ENCODE peak calls at places on chromosome 14, in seven cellular contexts. W is Calu3, H is cardiac muscle cell, O is AG09309, M is coronary artery, K is foreskin fibroblast, R is fibroblast of villous mesenchyme. I is an unnamed sample.

GRCh38 chr14:92933481-92933880 is 10.5 kb downstream of the CHGA start:
- DNase-seq in H (no peak), M (no peak), R (no peak), K (no peak), W (no peak), O (no peak), I (no peak)

GRCh38 chr14:64625363-64626232 is 75.8 kb downstream of the PPP1R36 start:
- DNase-seq in H (no peak), R (no peak), O (no peak), K (no peak), W (no peak), M (no peak), I (no peak)

GRCh38 chr14:24726480-24726879 is 92.5 kb upstream of the GZMB start:
- DNase-seq in W (no peak), H (no peak), R (no peak), M (no peak), O (no peak), K (no peak), I (no peak)

GRCh38 chr14:76574416-76574815 is 186.9 kb upstream of the VASH1 start:
- DNase-seq in R (no peak), O (no peak), H (no peak), M (no peak), K (no peak), W (no peak), I (no peak)

GRCh38 chr14:81206115-81206514 is 14.6 kb downstream of the GTF2A1 start:
- DNase-seq in K (no peak), O (no peak), R (no peak), W (no peak), H (no peak), M (no peak), I (no peak)

GRCh38 chr14:98868846-98869245 is 403.2 kb downstream of the BCL11B start:
- DNase-seq in M (no peak), H (peak), R (no peak), K (no peak), O (no peak), W (no peak), I (no peak)

GRCh38 chr14:106021832-106022231 is 495.4 kb downstream of the TMEM121 start:
- DNase-seq in H (no peak), K (no peak), W (no peak), R (no peak), O (no peak), M (no peak), I (no peak)

GRCh38 chr14:73800970-73801515 is 50.6 kb upstream of the PTGR2 start:
- DNase-seq in H (no peak), W (no peak), R (no peak), M (no peak), K (no peak), O (no peak), I (no peak)

GRCh38 chr14:61643546-61643945 is 51.8 kb upstream of the HIF1A start:
- DNase-seq in M (no peak), O (no peak), K (peak), W (no peak), R (peak), H (no peak), I (no peak)

GRCh38 chr14:68464716-68465115 is 328.2 kb downstream of the ZFP36L1 start:
- DNase-seq in H (no peak), O (no peak), R (no peak), W (no peak), K (peak), M (no peak), I (no peak)

GRCh38 chr14:50363734-50364113 is 33.0 kb downstream of the CDKL1 start:
- DNase-seq in R (peak), H (no peak), O (no peak), M (no peak), K (peak), W (no peak), I (no peak)

GRCh38 chr14:92954933-92955332 is 32.0 kb downstream of the CHGA start:
- DNase-seq in H (no peak), K (no peak), W (no peak), O (no peak), R (no peak), M (no peak), I (no peak)

GRCh38 chr14:75427126-75427481 is 718 bp upstream of the JDP2 start:
- DNase-seq in H (no peak), M (no peak), R (no peak), O (no peak), W (no peak), K (no peak), I (no peak)

GRCh38 chr14:75428230-75429104 is 645 bp downstream of the JDP2 start:
- DNase-seq in H (peak), K (no peak), R (no peak), O (no peak), W (peak), M (no peak), I (no peak)

GRCh38 chr14:75426332-75427125 is 1.3 kb upstream of the JDP2 start:
- DNase-seq in M (no peak), K (no peak), W (no peak), R (no peak), H (no peak), O (no peak), I (no peak)

GRCh38 chr14:75429562-75429961 is 1.7 kb downstream of the JDP2 start:
- DNase-seq in K (no peak), H (no peak), R (no peak), O (no peak), W (no peak), M (peak), I (no peak)

GRCh38 chr14:75427482-75428229 is at the start of gene JDP2:
- DNase-seq in M (peak), R (peak), O (peak), H (peak), W (peak), K (peak), I (peak)
- TF ChIP-seq CTCF in M (peak), R (peak), O (peak), H (no peak), W (no peak), K (no peak), I (no peak)

GRCh38 chr14:104723651-104724406 is at the start of gene ADSS1:
- DNase-seq in O (no peak), R (peak), K (no peak), M (no peak), H (peak), W (peak), I (no peak)
- TF ChIP-seq CTCF in O (peak), R (peak), K (peak), M (peak), H (peak), W (peak), I (peak)

GRCh38 chr14:59582161-59582560 is 5.5 kb upstream of the CCDC175 start:
- DNase-seq in M (no peak), R (no peak), W (no peak), K (no peak), O (no peak), H (no peak), I (no peak)

DNA sequence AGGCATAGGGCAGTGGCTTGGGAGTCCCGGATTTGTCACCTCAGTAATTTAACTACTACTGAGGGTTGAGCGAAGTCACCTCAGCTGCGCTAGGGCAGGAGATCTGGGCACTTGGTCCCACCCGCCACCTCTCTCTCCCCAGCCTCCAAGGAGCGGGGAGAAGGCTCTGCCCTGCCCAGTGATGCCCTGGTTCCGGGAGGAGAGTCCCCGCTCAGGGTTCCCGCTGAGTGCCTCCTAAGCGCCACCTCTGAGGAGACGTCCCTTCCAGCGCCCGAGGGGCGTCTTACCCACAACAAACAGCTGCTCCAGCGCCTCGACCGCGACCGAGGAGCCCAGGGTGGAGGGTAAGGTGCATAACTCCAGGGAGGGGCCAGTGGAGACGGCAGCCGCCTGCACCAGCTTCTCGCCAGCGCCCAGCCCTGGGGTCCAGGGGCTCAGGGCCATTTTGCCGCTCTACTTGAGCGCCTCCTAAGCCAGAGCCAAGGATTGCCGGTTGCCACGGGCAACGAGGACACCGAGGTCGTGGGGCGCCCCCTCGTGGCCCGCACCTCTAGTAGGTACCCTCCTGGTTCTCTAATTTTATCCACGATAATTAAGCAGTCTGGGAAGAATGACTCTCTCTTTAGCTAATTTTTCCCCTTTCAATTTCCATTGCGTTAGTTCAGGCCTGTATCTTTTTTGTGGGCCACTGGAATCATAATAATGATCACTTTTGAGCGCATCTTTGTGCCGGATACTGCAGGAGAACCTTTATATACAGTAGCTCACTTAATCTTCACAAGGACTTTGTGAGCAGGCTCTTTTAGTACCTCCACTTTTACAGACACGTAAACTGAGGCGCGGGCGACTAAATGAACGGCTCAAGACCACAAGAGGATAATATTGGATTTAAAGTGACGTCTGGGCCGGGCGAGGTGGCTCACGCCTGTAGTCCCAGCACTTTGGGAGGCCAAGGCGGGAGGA is at the start of gene CCDC175:
- DNase-seq in O (peak), M (peak), H (peak), R (peak), K (peak), W (peak), I (peak)
- TF ChIP-seq CTCF in O (peak), M (peak), H (peak), R (peak), K (peak), W (peak), I (peak)

GRCh38 chr14:33678012-33678411 is 272.9 kb downstream of the EGLN3 start:
- DNase-seq in R (no peak), M (no peak), K (no peak), H (no peak), O (no peak), W (no peak), I (no peak)

GRCh38 chr14:33675415-33676130 is 275.3 kb downstream of the EGLN3 start:
- DNase-seq in W (no peak), O (no peak), M (no peak), H (no peak), K (no peak), R (no peak), I (no peak)

GRCh38 chr14:33679025-33679424 is 271.8 kb downstream of the EGLN3 start:
- DNase-seq in K (no peak), W (no peak), R (no peak), H (no peak), O (no peak), M (no peak), I (no peak)

GRCh38 chr14:33674716-33675115 is 276.2 kb downstream of the EGLN3 start:
- DNase-seq in K (no peak), O (no peak), H (no peak), R (no peak), W (no peak), M (no peak), I (no peak)

GRCh38 chr14:33676135-33676566 is 274.7 kb downstream of the EGLN3 start:
- DNase-seq in H (peak), O (no peak), K (no peak), R (peak), M (no peak), W (peak), I (no peak)
- TF ChIP-seq CTCF in H (peak), O (peak), K (peak), R (peak), M (no peak), W (no peak), I (no peak)

GRCh38 chr14:70188608-70189540 is at the start of gene SLC8A3:
- DNase-seq in M (no peak), O (no peak), R (peak), K (peak), W (peak), H (peak), I (peak)
- TF ChIP-seq CTCF in M (no peak), O (no peak), R (no peak), K (no peak), W (no peak), H (no peak), I (no peak)

DNA sequence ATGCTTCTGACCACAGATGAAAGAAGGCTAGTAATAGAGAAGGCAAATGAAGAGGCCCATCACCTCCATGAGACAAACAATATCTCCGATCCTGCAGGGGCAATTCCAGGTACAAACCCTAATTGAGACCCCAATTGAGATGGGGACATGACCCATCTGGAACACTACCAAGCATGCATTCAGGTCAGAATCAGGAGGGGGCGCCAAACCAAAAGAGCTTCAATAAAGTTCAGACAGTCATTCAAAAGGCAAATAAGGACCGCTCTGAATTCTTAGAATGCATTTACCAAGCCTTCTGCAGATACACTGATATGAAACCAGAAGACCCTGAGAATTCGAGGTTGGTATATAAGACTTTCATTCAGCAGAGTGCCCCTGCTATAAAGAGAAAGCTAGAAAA is 10.2 kb upstream of the EDDM3B start:
- DNase-seq in R (no peak), H (peak), M (no peak), O (no peak), K (no peak), W (no peak), I (no peak)
- TF ChIP-seq CTCF in R (no peak), H (no peak), M (no peak), O (no peak), K (no peak), W (no peak), I (no peak)

DNA sequence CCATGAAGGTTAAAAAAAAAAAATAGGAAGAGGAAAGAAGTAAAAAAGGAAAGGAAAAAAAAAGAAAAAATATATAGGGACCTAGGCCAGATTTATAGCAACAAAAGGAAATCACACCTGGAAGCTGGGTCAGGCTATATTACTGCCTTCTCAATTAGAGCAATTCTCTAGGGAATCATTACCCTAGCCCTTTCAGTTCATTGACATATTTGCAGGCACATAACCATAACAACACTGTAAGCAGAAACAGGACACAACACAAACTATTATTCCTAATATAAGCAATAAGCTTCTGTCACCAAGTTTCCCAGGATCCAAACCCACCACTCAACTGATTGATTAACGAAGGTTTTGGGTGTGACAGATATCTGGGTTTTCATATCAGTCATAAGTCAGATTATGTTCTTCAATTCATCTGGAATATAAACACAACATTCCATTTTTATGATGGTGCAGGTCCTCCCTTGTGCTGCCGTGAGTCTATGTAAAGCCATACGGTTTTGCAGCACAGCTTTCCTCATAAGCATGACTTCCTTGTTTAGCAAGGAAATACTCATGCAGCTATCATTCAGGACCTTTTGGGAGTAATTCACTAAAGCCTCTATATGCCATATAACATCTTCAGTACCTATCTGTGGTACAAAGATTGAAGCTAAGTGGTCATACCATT is 4.2 kb downstream of the PCNX4 start:
- DNase-seq in K (peak), H (no peak), M (no peak), O (no peak), W (no peak), R (peak), I (no peak)
- TF ChIP-seq CTCF in K (no peak), H (no peak), M (no peak), O (no peak), W (no peak), R (no peak), I (no peak)

I was measured in mesothelial cell of epicardium.